ENCODE peak calls at places on chromosomes 11 and 22, in four cellular contexts. One of them, this sample, is unnamed.

GRCh38 chr22:41048791-41049717 is 43.3 kb upstream of the EP300 start:
- DNase-seq in fibroblast of pulmonary artery: peak
- DNase-seq in midbrain: peak
- DNase-seq in endothelial cell: peak
- DNase-seq in this sample: peak

GRCh38 chr11:77093987-77094840 is 8.4 kb upstream of the OMP start:
- DNase-seq in midbrain: no peak
- DNase-seq in endothelial cell: no peak
- DNase-seq in fibroblast of pulmonary artery: no peak
- DNase-seq in this sample: no peak

GRCh38 chr11:82969811-82970210 is 68.3 kb downstream of the DDIAS start:
- DNase-seq in fibroblast of pulmonary artery: no peak
- DNase-seq in endothelial cell: no peak
- DNase-seq in midbrain: no peak
- DNase-seq in this sample: no peak

GRCh38 chr11:19985106-19985505 is 175.2 kb downstream of the DBX1 start:
- DNase-seq in endothelial cell: no peak
- DNase-seq in midbrain: no peak
- DNase-seq in fibroblast of pulmonary artery: no peak
- DNase-seq in this sample: no peak

GRCh38 chr22:37626144-37626543 is 13.3 kb upstream of the SH3BP1 start:
- DNase-seq in fibroblast of pulmonary artery: peak
- DNase-seq in endothelial cell: no peak
- DNase-seq in midbrain: no peak
- DNase-seq in this sample: no peak

GRCh38 chr11:119634301-119634700 is 94.7 kb downstream of the NECTIN1 start:
- DNase-seq in endothelial cell: no peak
- DNase-seq in fibroblast of pulmonary artery: no peak
- DNase-seq in midbrain: no peak
- DNase-seq in this sample: no peak

GRCh38 chr11:6319879-6320410 is 356 bp downstream of the CAVIN3 start:
- DNase-seq in endothelial cell: peak
- DNase-seq in midbrain: no peak
- DNase-seq in fibroblast of pulmonary artery: peak
- DNase-seq in this sample: no peak

GRCh38 chr22:28780296-28780695 is 7.8 kb downstream of the CCDC117 start:
- DNase-seq in fibroblast of pulmonary artery: no peak
- DNase-seq in midbrain: no peak
- DNase-seq in endothelial cell: no peak
- DNase-seq in this sample: no peak

This sample was measured in putamen.